ENCODE peak calls at places on chromosomes 16 and 17, in five cellular contexts. C is choroid plexus epithelial cell; E is stromal cell of bone marrow; V is stimulated activated CD4-positive, alpha-beta T cell treated with anti-CD3 and anti-CD28 coated beads, Interleukin-2, amount 100 ng/mL, for 24 hours; H is T-helper 9 cell. N is an unnamed sample.

GRCh38 chr17:66747561-66748275 is 87.2 kb upstream of the CACNG5 start:
- DNase-seq in E (peak), V (no peak), C (peak), H (no peak), N (no peak)

GRCh38 chr16:14284930-14285541 is 213.9 kb downstream of the MRTFB start:
- DNase-seq in H (no peak), C (peak), V (no peak), E (no peak), N (no peak)

GRCh38 chr17:73151888-73152633 is 12.7 kb upstream of the SSTR2 start:
- DNase-seq in V (no peak), C (no peak), E (no peak), H (no peak), N (no peak)

GRCh38 chr17:48586355-48586924 is 3.6 kb downstream of the HOXB3 start:
- DNase-seq in E (no peak), H (no peak), C (no peak), V (peak), N (no peak)

GRCh38 chr16:30533748-30534367 is 800 bp downstream of the ZNF747 start:
- DNase-seq in H (no peak), V (peak), E (no peak), C (peak), N (no peak)

GRCh38 chr17:33732116-33732515 is 439.0 kb upstream of the ASIC2 start:
- DNase-seq in E (no peak), C (no peak), V (no peak), H (no peak), N (no peak)

GRCh38 chr16:85381738-85382592 is 231.2 kb upstream of the GSE1 start:
- DNase-seq in E (no peak), C (no peak), H (no peak), V (no peak), N (no peak)

GRCh38 chr16:82034981-82035612 is at the start of gene HSD17B2:
- DNase-seq in C (peak), E (no peak), V (no peak), H (no peak), N (no peak)

GRCh38 chr16:6019490-6019991 is 921.9 kb upstream of the EEF2KMT start:
- DNase-seq in E (no peak), C (no peak), V (no peak), H (no peak), N (no peak)

GRCh38 chr16:11913425-11914079 is 2.2 kb downstream of the GSPT1 start:
- DNase-seq in E (no peak), V (no peak), C (no peak), H (peak), N (no peak)

GRCh38 chr16:65406933-65407332 is 285.1 kb upstream of the CDH11 start:
- DNase-seq in E (no peak), H (no peak), C (peak), V (no peak), N (no peak)

GRCh38 chr16:85425061-85425662 is 188.0 kb upstream of the GSE1 start:
- DNase-seq in C (no peak), V (no peak), H (no peak), E (no peak), N (no peak)

GRCh38 chr17:40068917-40069750 is 6.4 kb downstream of the THRA start:
- DNase-seq in H (peak), E (peak), V (peak), C (peak), N (peak)

GRCh38 chr16:46882304-46882939 is 1.7 kb upstream of the GPT2 start:
- DNase-seq in E (no peak), C (no peak), V (no peak), H (no peak), N (no peak)

GRCh38 chr17:51087072-51087757 is 33.5 kb downstream of the SPAG9 start:
- DNase-seq in C (no peak), E (no peak), H (no peak), V (no peak), N (no peak)

GRCh38 chr17:33709881-33710280 is 416.8 kb upstream of the ASIC2 start:
- DNase-seq in C (no peak), H (no peak), E (no peak), V (no peak), N (no peak)

GRCh38 chr17:82754297-82755208 is 2.7 kb downstream of the TBCD start:
- DNase-seq in H (no peak), V (no peak), C (peak), E (no peak), N (no peak)

GRCh38 chr17:39623356-39623950 is 3.3 kb upstream of the PPP1R1B start:
- DNase-seq in C (peak), V (peak), H (peak), E (peak), N (peak)

GRCh38 chr16:81539009-81539820 is 94.6 kb downstream of the CMIP start:
- DNase-seq in V (no peak), H (no peak), C (peak), E (no peak), N (no peak)

GRCh38 chr17:72515291-72516065 is 394.7 kb downstream of the SOX9 start:
- DNase-seq in E (no peak), H (no peak), C (peak), V (no peak), N (no peak)

GRCh38 chr16:68724797-68725196 is 12.3 kb upstream of the CDH1 start:
- DNase-seq in E (no peak), V (no peak), H (no peak), C (no peak), N (no peak)

GRCh38 chr17:35373984-35374765 is 754 bp upstream of the SLFN11 start:
- DNase-seq in C (peak), H (peak), E (peak), V (peak), N (peak)